ENCODE peak calls at places on chromosome 16, in ten cellular contexts. C is prostate gland, B is esophagus muscularis mucosa, R is uterus, A is heart left ventricle, K is esophagus squamous epithelium, W is erythroblast, Z is adrenal gland, O is NB4, M is GM12891. X is an unnamed sample.

GRCh38 chr16:75263963-75264445 is 12.6 kb upstream of the BCAR1 start:
- DNase-seq in K (no peak), B (no peak), O (peak), R (peak), W (peak), Z (peak), M (no peak), A (peak), C (no peak), X (no peak)

GRCh38 chr16:619476-620100 is 11.2 kb upstream of the WFIKKN1 start:
- DNase-seq in C (no peak), W (no peak), R (no peak), B (no peak), O (no peak), Z (no peak), K (no peak), A (no peak), M (no peak), X (no peak)

GRCh38 chr16:49473773-49474172 is 100.2 kb downstream of the C16orf78 start:
- DNase-seq in C (no peak), B (no peak), W (no peak), Z (no peak), M (no peak), K (no peak), R (peak), A (no peak), O (no peak), X (no peak)

GRCh38 chr16:82345318-82345717 is 175.3 kb upstream of the MPHOSPH6 start:
- DNase-seq in M (no peak), W (no peak), Z (no peak), O (no peak), K (no peak), A (no peak), B (peak), R (no peak), C (no peak), X (no peak)

GRCh38 chr16:69108905-69109252 is 3.4 kb downstream of the HAS3 start:
- DNase-seq in Z (no peak), M (no peak), B (no peak), W (no peak), R (no peak), K (no peak), C (no peak), A (no peak), O (no peak), X (no peak)

GRCh38 chr16:23855010-23855409 is 19.2 kb downstream of the PRKCB start:
- DNase-seq in O (peak), Z (no peak), M (no peak), K (no peak), C (no peak), R (no peak), A (no peak), B (no peak), W (no peak), X (no peak)

GRCh38 chr16:4081035-4081434 is 35.2 kb downstream of the ADCY9 start:
- DNase-seq in O (no peak), C (no peak), W (no peak), A (no peak), R (no peak), K (no peak), M (no peak), Z (no peak), B (no peak), X (no peak)

GRCh38 chr16:50360033-50360778 is 8.6 kb downstream of the BRD7 start:
- DNase-seq in B (no peak), O (no peak), W (no peak), M (no peak), Z (no peak), C (no peak), R (no peak), K (no peak), A (no peak), X (no peak)

GRCh38 chr16:89473791-89474414 is 16.5 kb downstream of the ANKRD11 start:
- DNase-seq in A (no peak), K (no peak), Z (no peak), R (no peak), C (no peak), M (no peak), B (no peak), W (peak), O (peak), X (no peak)

GRCh38 chr16:8855972-8856371 is 12.8 kb downstream of the CARHSP1 start:
- DNase-seq in C (no peak), W (no peak), B (no peak), O (no peak), R (no peak), A (no peak), K (no peak), M (no peak), Z (no peak), X (no peak)

GRCh38 chr16:3837851-3838564 is 42.5 kb downstream of the CREBBP start:
- DNase-seq in Z (no peak), A (no peak), O (no peak), B (no peak), K (no peak), W (no peak), C (no peak), R (no peak), M (no peak), X (no peak)

GRCh38 chr16:18003033-18003432 is 333.5 kb downstream of the NPIPA8 start:
- DNase-seq in C (no peak), M (no peak), K (no peak), B (no peak), Z (no peak), W (no peak), R (no peak), A (no peak), O (no peak), X (no peak)

GRCh38 chr16:83807710-83808572 is at the start of gene HSBP1:
- DNase-seq in M (peak), K (peak), C (peak), Z (peak), A (peak), B (peak), W (peak), R (peak), O (peak), X (peak)

GRCh38 chr16:19236561-19236960 is 49.0 kb upstream of the CLEC19A start:
- DNase-seq in A (no peak), B (no peak), K (no peak), M (no peak), W (no peak), Z (no peak), R (no peak), C (no peak), O (no peak), X (no peak)

GRCh38 chr16:84371553-84371865 is 3.2 kb downstream of the ATP2C2 start:
- DNase-seq in R (no peak), W (no peak), B (no peak), A (no peak), K (no peak), C (no peak), M (no peak), Z (no peak), O (no peak), X (no peak)

GRCh38 chr16:50282010-50282538 is 15.7 kb downstream of the ADCY7 start:
- DNase-seq in O (peak), C (peak), A (peak), M (peak), W (peak), Z (peak), B (no peak), K (peak), R (no peak), X (no peak)

GRCh38 chr16:854808-855410 is 54.4 kb upstream of the GNG13 start:
- DNase-seq in B (no peak), Z (no peak), W (no peak), K (no peak), O (no peak), A (peak), R (no peak), M (no peak), C (no peak), X (no peak)

GRCh38 chr16:68229431-68230175 is 6.3 kb downstream of the ESRP2 start:
- DNase-seq in Z (no peak), R (peak), O (peak), B (no peak), C (peak), M (peak), A (peak), K (no peak), W (peak), X (no peak)

GRCh38 chr16:47727131-47727530 is 266.0 kb downstream of the PHKB start:
- DNase-seq in B (peak), W (no peak), C (no peak), M (no peak), A (no peak), R (no peak), Z (no peak), O (no peak), K (no peak), X (no peak)

GRCh38 chr16:10708969-10709368 is 14.2 kb upstream of the TEKT5 start:
- DNase-seq in M (no peak), A (no peak), R (no peak), O (no peak), Z (no peak), C (no peak), B (no peak), K (no peak), W (no peak), X (no peak)

GRCh38 chr16:14307059-14307531 is 236.0 kb downstream of the MRTFB start:
- DNase-seq in O (no peak), M (no peak), Z (no peak), A (peak), R (no peak), C (no peak), W (no peak), B (no peak), K (no peak), X (no peak)

GRCh38 chr16:70778901-70779309 is 22.1 kb downstream of the VAC14 start:
- DNase-seq in O (no peak), R (peak), Z (peak), M (no peak), W (no peak), C (peak), K (no peak), A (no peak), B (peak), X (peak)

GRCh38 chr16:87878704-87879103 is 9.4 kb upstream of the SLC7A5 start:
- DNase-seq in O (no peak), M (no peak), A (no peak), Z (no peak), W (no peak), C (no peak), R (no peak), B (no peak), K (no peak), X (no peak)

GRCh38 chr16:11183035-11183812 is 72.8 kb downstream of the SOCS1 start:
- DNase-seq in Z (no peak), C (no peak), W (no peak), M (no peak), B (no peak), A (no peak), R (no peak), O (no peak), K (no peak), X (no peak)

GRCh38 chr16:74730049-74730683 is 29.5 kb upstream of the MLKL start:
- DNase-seq in C (peak), K (no peak), R (no peak), B (no peak), O (no peak), M (no peak), W (no peak), A (no peak), Z (no peak), X (no peak)

GRCh38 chr16:1674751-1675664 is 3.1 kb upstream of the JPT2 start:
- DNase-seq in O (no peak), A (no peak), R (no peak), C (no peak), B (no peak), M (no peak), K (no peak), W (no peak), Z (no peak), X (peak)

GRCh38 chr16:55408656-55409055 is 70.3 kb upstream of the MMP2 start:
- DNase-seq in W (no peak), R (no peak), K (no peak), C (no peak), A (no peak), M (no peak), B (no peak), O (no peak), Z (no peak), X (no peak)

GRCh38 chr16:873889-874288 is 73.4 kb upstream of the GNG13 start:
- DNase-seq in Z (no peak), M (no peak), R (no peak), B (no peak), C (no peak), K (no peak), O (no peak), W (no peak), A (peak), X (no peak)

GRCh38 chr16:4360538-4361021 is 9.5 kb upstream of the PAM16 start:
- DNase-seq in B (no peak), A (no peak), W (peak), Z (no peak), K (no peak), O (peak), M (no peak), C (no peak), R (no peak), X (no peak)

GRCh38 chr16:24977673-24978065 is 37.5 kb downstream of the ARHGAP17 start:
- DNase-seq in C (no peak), O (no peak), Z (no peak), R (no peak), A (no peak), M (no peak), W (no peak), K (no peak), B (no peak), X (no peak)

GRCh38 chr16:51237861-51238378 is 86.8 kb upstream of the SALL1 start:
- DNase-seq in R (no peak), W (no peak), M (no peak), O (no peak), A (no peak), Z (no peak), K (no peak), C (no peak), B (no peak), X (no peak)

GRCh38 chr16:81650982-81651562 is 128.0 kb upstream of the PLCG2 start:
- DNase-seq in A (peak), R (peak), C (peak), B (no peak), M (no peak), K (no peak), Z (no peak), W (peak), O (no peak), X (no peak)

GRCh38 chr16:67240506-67240905 is 6.8 kb downstream of the FHOD1 start:
- DNase-seq in B (no peak), R (no peak), Z (peak), O (no peak), W (peak), A (peak), K (no peak), M (no peak), C (no peak), X (no peak)

GRCh38 chr16:23506606-23506994 is 3.7 kb downstream of the GGA2 start:
- DNase-seq in A (no peak), M (no peak), R (no peak), B (no peak), Z (no peak), W (no peak), C (no peak), K (no peak), O (no peak), X (no peak)

GRCh38 chr16:85536411-85537330 is 76.5 kb upstream of the GSE1 start:
- DNase-seq in K (no peak), R (no peak), O (no peak), B (no peak), C (no peak), Z (no peak), M (no peak), W (peak), A (no peak), X (no peak)

GRCh38 chr16:85537331-85537788 is 75.8 kb upstream of the GSE1 start:
- DNase-seq in O (no peak), K (no peak), R (no peak), A (no peak), Z (no peak), C (no peak), B (no peak), M (no peak), W (no peak), X (no peak)

GRCh38 chr16:85534536-85535351 is 78.4 kb upstream of the GSE1 start:
- DNase-seq in W (peak), M (no peak), A (no peak), O (no peak), Z (no peak), C (no peak), K (no peak), B (no peak), R (no peak), X (no peak)

GRCh38 chr16:85536073-85536410 is 77.1 kb upstream of the GSE1 start:
- DNase-seq in B (no peak), W (peak), K (no peak), A (no peak), R (peak), Z (no peak), O (peak), M (no peak), C (no peak), X (no peak)

DNA sequence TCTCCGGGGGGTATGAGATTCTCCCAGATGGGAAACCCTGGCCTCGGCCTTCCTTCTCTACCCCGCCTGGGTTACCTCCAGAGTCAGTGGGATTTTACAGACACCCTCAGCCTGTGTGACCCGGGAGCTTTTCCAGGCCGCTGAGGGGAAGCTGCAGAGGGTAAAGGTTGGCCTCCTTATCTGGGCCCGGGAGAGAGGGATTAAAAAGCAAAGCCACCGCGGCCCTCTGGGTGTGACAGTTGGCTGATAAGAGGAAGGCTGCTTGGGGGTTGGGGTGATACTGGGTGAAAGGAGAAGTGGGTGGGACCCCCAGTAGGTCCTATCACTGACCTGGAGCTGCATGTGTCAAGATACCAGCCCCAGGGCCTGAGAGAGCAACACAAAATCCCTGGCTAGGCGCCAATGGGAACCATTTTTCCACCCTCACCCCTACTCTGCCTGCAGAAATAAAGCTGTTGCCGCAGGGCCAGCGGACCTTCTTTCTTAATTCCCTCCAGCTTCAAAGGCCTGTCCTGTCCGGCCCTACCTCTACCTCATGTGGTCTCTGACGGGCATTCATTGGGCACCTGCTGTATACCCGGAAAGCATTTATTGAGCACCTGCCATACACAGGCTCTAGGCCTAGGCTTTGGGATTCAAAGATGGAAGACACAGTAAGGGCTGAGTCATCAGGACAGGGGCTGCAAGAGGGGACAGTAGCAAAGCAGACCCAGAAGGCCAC is 77.6 kb upstream of the GSE1 start:
- DNase-seq in B (no peak), A (no peak), W (peak), Z (no peak), M (no peak), O (peak), C (no peak), K (no peak), R (no peak), X (no peak)
- TF ChIP-seq POLR2A in B (no peak), A (no peak), W (no peak), Z (no peak), M (no peak), O (no peak), C (no peak), K (no peak), R (no peak), X (no peak)

DNA sequence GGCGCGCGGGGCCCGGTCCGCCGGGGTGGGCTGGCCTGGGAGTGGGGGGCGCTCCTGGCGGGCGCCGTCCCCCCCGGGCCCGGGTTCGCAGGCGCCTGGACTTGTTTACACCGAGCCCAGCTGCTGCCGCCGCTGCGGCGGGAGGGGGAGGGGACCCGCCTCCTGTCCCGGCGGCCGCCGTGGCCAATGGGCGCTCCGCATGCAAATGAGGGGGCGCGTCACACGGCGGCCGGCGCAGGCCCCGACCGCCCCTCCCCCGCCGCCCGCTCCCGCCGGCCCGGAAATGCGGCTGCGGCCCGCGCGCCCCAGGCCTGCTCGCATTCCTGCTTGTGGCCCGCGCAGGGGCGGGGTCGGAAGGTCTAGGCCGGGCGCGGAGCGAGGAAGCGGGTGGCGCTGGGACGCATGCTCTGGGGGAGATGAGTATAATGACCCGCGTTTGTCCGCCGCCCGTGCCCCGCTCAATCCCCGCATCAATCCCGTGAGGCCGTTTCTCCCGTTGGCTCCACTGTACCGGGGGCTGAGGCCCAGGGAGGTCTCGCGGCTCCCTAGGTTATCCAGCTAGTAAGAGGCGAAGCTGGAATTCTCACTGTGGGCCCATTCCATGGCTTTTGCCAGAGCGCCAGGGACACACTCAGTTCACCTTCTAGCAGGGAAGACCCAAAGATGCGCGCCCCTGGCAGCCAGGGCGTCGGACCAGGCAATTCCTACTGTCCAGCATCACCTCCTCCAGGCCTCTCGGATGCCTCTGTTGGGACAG is at the start of gene YPEL3:
- DNase-seq in Z (peak), M (peak), O (peak), B (peak), A (peak), W (peak), R (peak), C (peak), K (peak), X (peak)
- TF ChIP-seq POLR2A in Z (peak), M (no peak), O (no peak), B (no peak), A (peak), W (peak), R (peak), C (peak), K (no peak), X (no peak)

GRCh38 chr16:86510465-86511261 is at the start of gene FOXF1:
- DNase-seq in K (no peak), B (no peak), A (peak), W (no peak), M (no peak), R (no peak), Z (no peak), C (no peak), O (peak), X (no peak)

GRCh38 chr16:86511317-86512161 is 1.2 kb downstream of the FOXF1 start:
- DNase-seq in K (no peak), M (no peak), Z (no peak), R (no peak), W (no peak), C (no peak), A (peak), B (no peak), O (no peak), X (no peak)

GRCh38 chr16:86513471-86514277 is 3.3 kb downstream of the FOXF1 start:
- DNase-seq in O (no peak), C (no peak), Z (no peak), M (no peak), B (no peak), R (no peak), A (peak), K (no peak), W (no peak), X (no peak)

GRCh38 chr16:86512860-86513470 is 2.6 kb downstream of the FOXF1 start:
- DNase-seq in R (no peak), A (peak), O (no peak), C (no peak), M (no peak), W (no peak), Z (no peak), K (no peak), B (no peak), X (no peak)

DNA sequence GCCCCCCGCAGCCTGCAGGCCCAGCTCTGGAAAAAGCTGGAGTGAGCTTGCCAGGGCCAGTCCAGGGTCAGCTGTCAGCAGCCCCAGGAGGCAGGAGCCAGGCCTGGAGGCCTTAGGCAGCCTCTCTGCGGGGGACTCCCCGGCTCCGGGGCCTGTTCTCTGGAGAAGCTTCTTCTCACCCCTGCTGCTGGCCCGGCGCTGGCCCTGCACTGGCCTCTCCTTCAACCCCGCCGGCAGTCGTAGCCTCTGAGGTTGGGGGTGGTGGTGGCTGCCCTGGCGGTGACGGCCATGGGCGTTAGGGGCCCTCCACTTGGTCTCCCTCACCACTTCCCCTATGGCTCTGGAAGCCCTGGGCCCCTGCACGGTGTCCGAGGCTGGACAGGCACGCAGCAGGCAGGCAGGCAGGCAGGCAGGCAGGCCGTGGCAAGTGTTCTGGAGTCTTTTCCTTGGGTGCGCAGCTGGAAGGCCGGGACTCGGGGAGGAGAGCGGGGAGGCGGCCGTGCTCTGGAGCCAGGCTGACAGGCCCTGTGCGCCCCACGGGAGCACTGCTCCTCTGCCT is 2.1 kb downstream of the FOXF1 start:
- DNase-seq in C (no peak), O (no peak), A (peak), Z (no peak), K (no peak), R (no peak), M (no peak), W (no peak), B (no peak), X (no peak)
- TF ChIP-seq POLR2A in C (no peak), O (no peak), A (no peak), Z (no peak), K (no peak), R (no peak), M (no peak), W (no peak), B (no peak), X (no peak)

GRCh38 chr16:57795431-57795878 is 6.8 kb downstream of the KIFC3 start:
- DNase-seq in O (peak), M (peak), B (no peak), A (peak), R (no peak), K (no peak), Z (no peak), W (peak), C (peak), X (peak)
- TF ChIP-seq POLR2A in O (no peak), M (no peak), B (no peak), A (no peak), R (no peak), K (no peak), Z (no peak), W (no peak), C (no peak), X (no peak)